ENCODE peak calls at places on chromosomes 16 and 17, in nine cellular contexts. One of them, this sample, is unnamed. For H3K9me3, the result is how much of the 10 kb centered on the place peaks cover.

GRCh38 chr17:1110844-1111598 is 68.8 kb downstream of the ABR start:
- DNase-seq in MM.1S: no peak
- DNase-seq in left ventricle myocardium inferior: peak
- DNase-seq in upper lobe of right lung: peak
- DNase-seq in Peyer's patch: peak
- DNase-seq in psoas muscle: peak
- DNase-seq in cardiac muscle cell: peak
- DNase-seq in adrenal gland: peak
- DNase-seq in heart right ventricle: peak
- DNase-seq in this sample: no peak

GRCh38 chr16:48385272-48385953 is at the start of gene SIAH1:
- DNase-seq in cardiac muscle cell: peak
- DNase-seq in psoas muscle: peak
- DNase-seq in adrenal gland: peak
- DNase-seq in Peyer's patch: peak
- DNase-seq in left ventricle myocardium inferior: peak
- DNase-seq in upper lobe of right lung: peak
- DNase-seq in MM.1S: peak
- DNase-seq in heart right ventricle: peak
- DNase-seq in this sample: peak

GRCh38 chr16:86524029-86524428 is 13.7 kb downstream of the FOXF1 start:
- DNase-seq in Peyer's patch: no peak
- DNase-seq in MM.1S: no peak
- DNase-seq in adrenal gland: no peak
- DNase-seq in cardiac muscle cell: no peak
- DNase-seq in upper lobe of right lung: peak
- DNase-seq in heart right ventricle: no peak
- DNase-seq in left ventricle myocardium inferior: peak
- DNase-seq in psoas muscle: no peak
- DNase-seq in this sample: no peak

GRCh38 chr16:9079430-9079812 is 12.0 kb upstream of the HAPSTR1 start:
- DNase-seq in MM.1S: no peak
- DNase-seq in Peyer's patch: no peak
- DNase-seq in left ventricle myocardium inferior: no peak
- DNase-seq in heart right ventricle: no peak
- DNase-seq in psoas muscle: no peak
- DNase-seq in adrenal gland: no peak
- DNase-seq in upper lobe of right lung: no peak
- DNase-seq in cardiac muscle cell: no peak
- DNase-seq in this sample: no peak

GRCh38 chr17:64572682-64573154 is 65.9 kb downstream of the CEP95 start:
- DNase-seq in heart right ventricle: no peak
- DNase-seq in MM.1S: no peak
- DNase-seq in psoas muscle: no peak
- DNase-seq in cardiac muscle cell: peak
- DNase-seq in adrenal gland: no peak
- DNase-seq in left ventricle myocardium inferior: no peak
- DNase-seq in upper lobe of right lung: no peak
- DNase-seq in Peyer's patch: no peak
- DNase-seq in this sample: no peak

GRCh38 chr17:45428050-45428953 is 4.4 kb downstream of the ARHGAP27 start:
- DNase-seq in heart right ventricle: peak
- DNase-seq in psoas muscle: peak
- DNase-seq in MM.1S: peak
- DNase-seq in left ventricle myocardium inferior: peak
- DNase-seq in upper lobe of right lung: peak
- DNase-seq in cardiac muscle cell: peak
- DNase-seq in adrenal gland: peak
- DNase-seq in Peyer's patch: peak
- DNase-seq in this sample: peak

GRCh38 chr17:77772461-77772897 is 186.0 kb upstream of the TNRC6C start:
- DNase-seq in adrenal gland: peak
- DNase-seq in MM.1S: peak
- DNase-seq in psoas muscle: peak
- DNase-seq in heart right ventricle: peak
- DNase-seq in upper lobe of right lung: peak
- DNase-seq in cardiac muscle cell: peak
- DNase-seq in Peyer's patch: peak
- DNase-seq in left ventricle myocardium inferior: peak
- DNase-seq in this sample: peak

GRCh38 chr16:13426279-13426678 is 493.7 kb upstream of the ERCC4 start:
- DNase-seq in adrenal gland: no peak
- DNase-seq in heart right ventricle: no peak
- DNase-seq in upper lobe of right lung: no peak
- DNase-seq in cardiac muscle cell: no peak
- DNase-seq in Peyer's patch: no peak
- DNase-seq in left ventricle myocardium inferior: no peak
- DNase-seq in psoas muscle: no peak
- DNase-seq in MM.1S: no peak
- DNase-seq in this sample: no peak

GRCh38 chr16:14669776-14670175 is 24.3 kb downstream of the PLA2G10 start:
- DNase-seq in psoas muscle: no peak
- DNase-seq in upper lobe of right lung: peak
- DNase-seq in adrenal gland: peak
- DNase-seq in Peyer's patch: peak
- DNase-seq in MM.1S: no peak
- DNase-seq in heart right ventricle: no peak
- DNase-seq in cardiac muscle cell: no peak
- DNase-seq in left ventricle myocardium inferior: no peak
- DNase-seq in this sample: no peak

GRCh38 chr16:637081-638018 is 1.2 kb upstream of the METTL26 start:
- DNase-seq in upper lobe of right lung: peak
- DNase-seq in cardiac muscle cell: peak
- DNase-seq in heart right ventricle: peak
- DNase-seq in MM.1S: peak
- DNase-seq in Peyer's patch: peak
- DNase-seq in left ventricle myocardium inferior: peak
- DNase-seq in adrenal gland: peak
- DNase-seq in psoas muscle: peak
- DNase-seq in this sample: peak

GRCh38 chr16:88303890-88304819 is 78.6 kb upstream of the ZNF469 start:
- DNase-seq in heart right ventricle: no peak
- DNase-seq in upper lobe of right lung: no peak
- DNase-seq in Peyer's patch: no peak
- DNase-seq in left ventricle myocardium inferior: no peak
- DNase-seq in adrenal gland: peak
- DNase-seq in psoas muscle: peak
- DNase-seq in MM.1S: no peak
- DNase-seq in cardiac muscle cell: peak
- DNase-seq in this sample: no peak

GRCh38 chr16:10579965-10580918 is at the start of gene EMP2:
- DNase-seq in MM.1S: peak
- DNase-seq in upper lobe of right lung: peak
- DNase-seq in cardiac muscle cell: peak
- DNase-seq in Peyer's patch: peak
- DNase-seq in psoas muscle: peak
- DNase-seq in adrenal gland: peak
- DNase-seq in left ventricle myocardium inferior: peak
- DNase-seq in heart right ventricle: peak
- DNase-seq in this sample: no peak

GRCh38 chr16:15507299-15507958 is 73.0 kb downstream of the BMERB1 start:
- DNase-seq in psoas muscle: peak
- DNase-seq in left ventricle myocardium inferior: no peak
- DNase-seq in MM.1S: no peak
- DNase-seq in Peyer's patch: no peak
- DNase-seq in cardiac muscle cell: peak
- DNase-seq in adrenal gland: no peak
- DNase-seq in upper lobe of right lung: no peak
- DNase-seq in heart right ventricle: no peak
- DNase-seq in this sample: no peak

GRCh38 chr16:67025151-67025550 is 3.8 kb upstream of the CBFB start:
- DNase-seq in Peyer's patch: peak
- DNase-seq in psoas muscle: no peak
- DNase-seq in adrenal gland: peak
- DNase-seq in heart right ventricle: no peak
- DNase-seq in upper lobe of right lung: peak
- DNase-seq in cardiac muscle cell: no peak
- DNase-seq in left ventricle myocardium inferior: no peak
- DNase-seq in MM.1S: no peak
- DNase-seq in this sample: no peak

GRCh38 chr16:2486645-2487516 is 12.0 kb downstream of the TBC1D24 start:
- DNase-seq in adrenal gland: no peak
- DNase-seq in MM.1S: no peak
- DNase-seq in heart right ventricle: no peak
- DNase-seq in psoas muscle: no peak
- DNase-seq in left ventricle myocardium inferior: peak
- DNase-seq in Peyer's patch: peak
- DNase-seq in cardiac muscle cell: no peak
- DNase-seq in upper lobe of right lung: peak
- DNase-seq in this sample: peak

GRCh38 chr17:34254651-34255380 is at the start of gene CCL2:
- DNase-seq in psoas muscle: peak
- DNase-seq in Peyer's patch: peak
- DNase-seq in upper lobe of right lung: no peak
- DNase-seq in heart right ventricle: peak
- DNase-seq in MM.1S: peak
- DNase-seq in left ventricle myocardium inferior: peak
- DNase-seq in adrenal gland: peak
- DNase-seq in cardiac muscle cell: peak
- DNase-seq in this sample: no peak

GRCh38 chr16:4769306-4769638 is 2.3 kb upstream of the ZNF500 start:
- DNase-seq in adrenal gland: no peak
- DNase-seq in Peyer's patch: no peak
- DNase-seq in cardiac muscle cell: no peak
- DNase-seq in left ventricle myocardium inferior: no peak
- DNase-seq in MM.1S: no peak
- DNase-seq in psoas muscle: no peak
- DNase-seq in heart right ventricle: no peak
- DNase-seq in upper lobe of right lung: no peak
- DNase-seq in this sample: no peak

GRCh38 chr16:73192227-73192894 is 144.4 kb upstream of the ZFHX3 start:
- DNase-seq in upper lobe of right lung: no peak
- DNase-seq in left ventricle myocardium inferior: no peak
- DNase-seq in heart right ventricle: no peak
- DNase-seq in cardiac muscle cell: no peak
- DNase-seq in adrenal gland: no peak
- DNase-seq in MM.1S: no peak
- DNase-seq in psoas muscle: no peak
- DNase-seq in Peyer's patch: no peak
- DNase-seq in this sample: no peak

GRCh38 chr17:43449470-43450202 is 34.1 kb upstream of the DHX8 start:
- DNase-seq in cardiac muscle cell: no peak
- DNase-seq in upper lobe of right lung: no peak
- DNase-seq in left ventricle myocardium inferior: no peak
- DNase-seq in heart right ventricle: no peak
- DNase-seq in MM.1S: no peak
- DNase-seq in adrenal gland: no peak
- DNase-seq in Peyer's patch: no peak
- DNase-seq in psoas muscle: no peak
- DNase-seq in this sample: no peak

GRCh38 chr17:69760562-69760961 is 314.5 kb upstream of the KCNJ16 start:
- DNase-seq in Peyer's patch: no peak
- DNase-seq in cardiac muscle cell: no peak
- DNase-seq in heart right ventricle: no peak
- DNase-seq in adrenal gland: no peak
- DNase-seq in MM.1S: no peak
- DNase-seq in left ventricle myocardium inferior: no peak
- DNase-seq in upper lobe of right lung: no peak
- DNase-seq in psoas muscle: no peak
- DNase-seq in this sample: no peak

GRCh38 chr17:4485676-4486646 is 12.7 kb upstream of the SPNS2 start:
- DNase-seq in psoas muscle: no peak
- DNase-seq in MM.1S: no peak
- DNase-seq in heart right ventricle: no peak
- DNase-seq in cardiac muscle cell: no peak
- DNase-seq in upper lobe of right lung: no peak
- DNase-seq in Peyer's patch: no peak
- DNase-seq in adrenal gland: no peak
- DNase-seq in left ventricle myocardium inferior: no peak
- DNase-seq in this sample: peak

GRCh38 chr17:63082273-63082861 is 116.3 kb downstream of the TANC2 start:
- DNase-seq in cardiac muscle cell: peak
- DNase-seq in MM.1S: peak
- DNase-seq in upper lobe of right lung: no peak
- DNase-seq in adrenal gland: no peak
- DNase-seq in left ventricle myocardium inferior: no peak
- DNase-seq in heart right ventricle: no peak
- DNase-seq in psoas muscle: no peak
- DNase-seq in Peyer's patch: no peak
- DNase-seq in this sample: no peak

GRCh38 chr17:59298512-59298911 is 32.9 kb upstream of the YPEL2 start:
- DNase-seq in heart right ventricle: no peak
- DNase-seq in adrenal gland: no peak
- DNase-seq in Peyer's patch: no peak
- DNase-seq in cardiac muscle cell: no peak
- DNase-seq in MM.1S: no peak
- DNase-seq in left ventricle myocardium inferior: no peak
- DNase-seq in psoas muscle: no peak
- DNase-seq in upper lobe of right lung: no peak
- DNase-seq in this sample: no peak
- TF ChIP-seq CTCF in heart right ventricle: no peak
- TF ChIP-seq CTCF in adrenal gland: no peak
- TF ChIP-seq CTCF in Peyer's patch: no peak
- TF ChIP-seq CTCF in cardiac muscle cell: no peak
- TF ChIP-seq CTCF in MM.1S: no peak
- TF ChIP-seq CTCF in left ventricle myocardium inferior: no peak
- TF ChIP-seq CTCF in psoas muscle: no peak
- TF ChIP-seq CTCF in upper lobe of right lung: no peak
- TF ChIP-seq CTCF in this sample: no peak

GRCh38 chr16:35575432-35575821 is 2116.0 kb downstream of the TP53TG3F start:
- DNase-seq in heart right ventricle: no peak
- DNase-seq in MM.1S: no peak
- DNase-seq in adrenal gland: no peak
- DNase-seq in Peyer's patch: no peak
- DNase-seq in left ventricle myocardium inferior: no peak
- DNase-seq in upper lobe of right lung: no peak
- DNase-seq in psoas muscle: no peak
- DNase-seq in cardiac muscle cell: no peak
- DNase-seq in this sample: no peak
- H3K9me3 ChIP-seq in heart right ventricle: under half
- H3K9me3 ChIP-seq in MM.1S: under half
- H3K9me3 ChIP-seq in adrenal gland: under half
- H3K9me3 ChIP-seq in Peyer's patch: under half
- H3K9me3 ChIP-seq in left ventricle myocardium inferior: under half
- H3K9me3 ChIP-seq in upper lobe of right lung: under half
- H3K9me3 ChIP-seq in psoas muscle: under half
- H3K9me3 ChIP-seq in cardiac muscle cell: under half
- H3K9me3 ChIP-seq in this sample: under half

GRCh38 chr16:62213763-62214162 is 177.5 kb upstream of the CDH8 start:
- DNase-seq in left ventricle myocardium inferior: no peak
- DNase-seq in adrenal gland: no peak
- DNase-seq in cardiac muscle cell: no peak
- DNase-seq in Peyer's patch: no peak
- DNase-seq in psoas muscle: no peak
- DNase-seq in upper lobe of right lung: no peak
- DNase-seq in heart right ventricle: no peak
- DNase-seq in MM.1S: no peak
- DNase-seq in this sample: no peak
- TF ChIP-seq CTCF in left ventricle myocardium inferior: no peak
- TF ChIP-seq CTCF in adrenal gland: no peak
- TF ChIP-seq CTCF in cardiac muscle cell: no peak
- TF ChIP-seq CTCF in Peyer's patch: no peak
- TF ChIP-seq CTCF in psoas muscle: no peak
- TF ChIP-seq CTCF in upper lobe of right lung: no peak
- TF ChIP-seq CTCF in heart right ventricle: no peak
- TF ChIP-seq CTCF in MM.1S: peak
- TF ChIP-seq CTCF in this sample: no peak

DNA sequence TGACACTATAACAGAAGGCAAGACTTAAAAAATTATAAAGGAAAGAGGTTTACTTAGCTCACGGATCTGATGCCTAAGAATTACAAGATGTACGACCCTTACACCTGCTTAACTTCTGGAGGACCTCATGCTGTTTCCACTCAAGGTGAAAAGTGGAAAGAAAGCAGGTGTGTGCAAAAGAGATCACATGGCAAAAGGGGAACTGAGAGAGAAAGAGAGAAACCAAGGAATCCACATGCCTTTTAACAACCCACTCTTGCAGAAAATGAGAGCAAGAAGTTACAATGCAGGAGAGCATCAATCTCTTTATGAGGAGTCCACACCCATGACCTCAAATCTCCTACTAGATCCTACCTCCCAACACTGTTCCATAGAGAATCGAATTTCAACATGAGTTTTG is 2382.2 kb downstream of the TP53TG3F start:
- DNase-seq in cardiac muscle cell: no peak
- DNase-seq in MM.1S: no peak
- DNase-seq in psoas muscle: no peak
- DNase-seq in heart right ventricle: no peak
- DNase-seq in Peyer's patch: no peak
- DNase-seq in upper lobe of right lung: no peak
- DNase-seq in left ventricle myocardium inferior: no peak
- DNase-seq in adrenal gland: no peak
- DNase-seq in this sample: no peak
- H3K9me3 ChIP-seq in cardiac muscle cell: under half
- H3K9me3 ChIP-seq in MM.1S: under half
- H3K9me3 ChIP-seq in psoas muscle: under half
- H3K9me3 ChIP-seq in heart right ventricle: under half
- H3K9me3 ChIP-seq in Peyer's patch: under half
- H3K9me3 ChIP-seq in upper lobe of right lung: under half
- H3K9me3 ChIP-seq in left ventricle myocardium inferior: under half
- H3K9me3 ChIP-seq in adrenal gland: under half
- H3K9me3 ChIP-seq in this sample: under half

This sample was measured in CD4-positive, alpha-beta T cell.